ENCODE peak calls at places on chromosomes 16 and 17, in nine cellular contexts. W is erythroblast; I is activated naive CD8-positive, alpha-beta T cell treated with anti-CD3 and anti-CD28 coated beads for 36 hours; C is psoas muscle; V is NCI-H510A; U is endothelial cell of umbilical vein; Y is left ventricle myocardium inferior; Q is HEK293T; T is astrocyte of the spinal cord. N is an unnamed sample.

GRCh38 chr17:56648814-56649213 is 55.3 kb downstream of the NOG start:
- DNase-seq in W (no peak), I (no peak), C (no peak), V (no peak), U (no peak), Y (no peak), Q (no peak), T (no peak), N (no peak)

GRCh38 chr17:64343833-64344637 is 46.6 kb downstream of the PECAM1 start:
- DNase-seq in W (no peak), I (no peak), C (peak), V (peak), U (peak), Y (peak), Q (no peak), T (peak), N (no peak)

GRCh38 chr16:48542020-48542473 is 67.9 kb downstream of the N4BP1 start:
- DNase-seq in W (peak), I (no peak), C (peak), V (no peak), U (peak), Y (peak), Q (peak), T (peak), N (peak)

GRCh38 chr17:47119746-47120520 is 69.2 kb downstream of the CDC27 start:
- DNase-seq in W (no peak), I (no peak), C (no peak), V (no peak), U (no peak), Y (no peak), Q (no peak), T (peak), N (no peak)

GRCh38 chr17:41131979-41132378 is 8.0 kb upstream of the KRTAP4-12 start:
- DNase-seq in W (no peak), I (no peak), C (no peak), V (no peak), U (no peak), Y (no peak), Q (no peak), T (no peak), N (no peak)

GRCh38 chr17:72726936-72727335 is 365.6 kb downstream of the SLC39A11 start:
- DNase-seq in W (no peak), I (peak), C (no peak), V (peak), U (no peak), Y (no peak), Q (no peak), T (peak), N (no peak)

GRCh38 chr17:27848941-27849340 is 44.2 kb downstream of the LYRM9 start:
- DNase-seq in W (no peak), I (no peak), C (no peak), V (peak), U (no peak), Y (no peak), Q (no peak), T (no peak), N (no peak)

GRCh38 chr17:44558349-44559287 is 1.3 kb downstream of the FZD2 start:
- DNase-seq in W (no peak), I (no peak), C (no peak), V (no peak), U (no peak), Y (no peak), Q (no peak), T (peak), N (no peak)